ENCODE peak calls at places on chromosomes 16 and 17, in four cellular contexts. V, H, B and M are unnamed samples.

GRCh38 chr16:64211306-64211705 is 910.6 kb downstream of the CDH11 start:
- DNase-seq in V (no peak), H (no peak), B (no peak), M (no peak)

GRCh38 chr17:75688209-75688771 is 21.2 kb downstream of the SAP30BP start:
- DNase-seq in V (no peak), H (no peak), B (no peak), M (no peak)

GRCh38 chr16:9681556-9681955 is 500.7 kb downstream of the GRIN2A start:
- DNase-seq in V (no peak), H (no peak), B (no peak), M (no peak)

GRCh38 chr16:15636392-15636873 is 6.5 kb downstream of the MARF1 start:
- DNase-seq in V (no peak), H (no peak), B (no peak), M (no peak)

GRCh38 chr17:47687748-47688147 is 6.2 kb upstream of the TBKBP1 start:
- DNase-seq in V (no peak), H (no peak), B (peak; percentile 42), M (no peak)

GRCh38 chr17:13550291-13550690 is 51.4 kb downstream of the HS3ST3A1 start:
- DNase-seq in V (no peak), H (no peak), B (no peak), M (no peak)

GRCh38 chr16:87352818-87353217 is 30.8 kb downstream of the FBXO31 start:
- DNase-seq in V (no peak), H (no peak), B (no peak), M (no peak)

GRCh38 chr16:13168091-13168572 is 266.7 kb downstream of the SHISA9 start:
- DNase-seq in V (peak; percentile 26), H (no peak), B (peak; percentile 19), M (no peak)

GRCh38 chr17:82938486-82939212 is 98.8 kb upstream of the ZNF750 start:
- DNase-seq in V (no peak), H (no peak), B (peak; percentile 5), M (no peak)

GRCh38 chr17:70520447-70520846 is 351.1 kb downstream of the KCNJ2 start:
- DNase-seq in V (no peak), H (no peak), B (no peak), M (no peak)

GRCh38 chr16:3171855-3172593 is 16.0 kb upstream of the OR1F1 start:
- DNase-seq in V (peak; percentile 73), H (peak; percentile 67), B (peak; percentile 81), M (peak; percentile 53)

GRCh38 chr16:87342978-87343752 is 26.0 kb upstream of the C16orf95 start:
- DNase-seq in V (no peak), H (no peak), B (no peak), M (no peak)

GRCh38 chr17:18246880-18247612 is 11.5 kb downstream of the FLII start:
- DNase-seq in V (peak; percentile 92), H (no peak), B (peak; percentile 96), M (peak; percentile 66)

GRCh38 chr16:85735225-85735722 is 15.6 kb downstream of the C16orf74 start:
- DNase-seq in V (no peak), H (no peak), B (no peak), M (no peak)

GRCh38 chr16:706189-707061 is 824 bp upstream of the FBXL16 start:
- DNase-seq in V (no peak), H (no peak), B (no peak), M (no peak)

GRCh38 chr16:49643429-49644142 is 212.3 kb downstream of the ZNF423 start:
- DNase-seq in V (no peak), H (no peak), B (no peak), M (no peak)

GRCh38 chr17:6567528-6568185 is 11.3 kb upstream of the PITPNM3 start:
- DNase-seq in V (no peak), H (no peak), B (no peak), M (no peak)

GRCh38 chr17:29158515-29159275 is 21.5 kb downstream of the MYO18A start:
- DNase-seq in V (peak; percentile 9), H (peak; percentile 88), B (no peak), M (no peak)

GRCh38 chr16:79602615-79603014 is 2.1 kb upstream of the MAF start:
- DNase-seq in V (no peak), H (no peak), B (no peak), M (no peak)

GRCh38 chr17:64460955-64461354 is 12.0 kb downstream of the MILR1 start:
- DNase-seq in V (no peak), H (no peak), B (no peak), M (no peak)

GRCh38 chr16:64116151-64116550 is 1005.7 kb downstream of the CDH11 start:
- DNase-seq in V (no peak), H (no peak), B (no peak), M (no peak)

GRCh38 chr17:17568772-17569195 is 22.7 kb downstream of the PEMT start:
- DNase-seq in V (peak; percentile 83), H (peak; percentile 54), B (peak; percentile 94), M (peak; percentile 80)

GRCh38 chr17:66733759-66734158 is 101.2 kb upstream of the CACNG5 start:
- DNase-seq in V (no peak), H (peak; percentile 15), B (no peak), M (no peak)

GRCh38 chr16:85515830-85516397 is 97.2 kb upstream of the GSE1 start:
- DNase-seq in V (peak; percentile 82), H (peak; percentile 97), B (no peak), M (no peak)

GRCh38 chr17:50168319-50168718 is 2.5 kb downstream of the SGCA start:
- DNase-seq in V (no peak), H (no peak), B (no peak), M (no peak)

GRCh38 chr16:24013733-24014645 is 178.2 kb downstream of the PRKCB start:
- DNase-seq in V (no peak), H (no peak), B (no peak), M (no peak)

GRCh38 chr16:50461400-50461760 is 86.8 kb upstream of the NKD1 start:
- DNase-seq in V (no peak), H (no peak), B (no peak), M (no peak)

GRCh38 chr17:46045639-46046038 is 46.6 kb downstream of the STH start:
- DNase-seq in V (no peak), H (peak; percentile 22), B (no peak), M (no peak)

GRCh38 chr16:88669986-88670385 is 7.1 kb upstream of the MVD start:
- DNase-seq in V (no peak), H (no peak), B (no peak), M (no peak)

GRCh38 chr17:58060596-58061191 is 22.5 kb upstream of the DYNLL2 start:
- DNase-seq in V (no peak), H (no peak), B (no peak), M (no peak)

GRCh38 chr17:72049914-72050313 is 70.9 kb upstream of the SOX9 start:
- DNase-seq in V (no peak), H (no peak), B (no peak), M (no peak)

GRCh38 chr17:57861737-57862409 is 12.0 kb upstream of the MRPS23 start:
- DNase-seq in V (no peak), H (peak; percentile 54), B (peak; percentile 58), M (no peak)

GRCh38 chr17:71188811-71189492 is 931.9 kb upstream of the SOX9 start:
- DNase-seq in V (no peak), H (no peak), B (no peak), M (no peak)

GRCh38 chr17:71024172-71024571 is 854.8 kb downstream of the KCNJ2 start:
- DNase-seq in V (no peak), H (no peak), B (no peak), M (peak; percentile 36)

GRCh38 chr16:54286330-54287017 is at the start of gene IRX3:
- DNase-seq in V (no peak), H (peak; percentile 91), B (peak; percentile 88), M (peak; percentile 87)

GRCh38 chr16:54289242-54290051 is 2.9 kb upstream of the IRX3 start:
- DNase-seq in V (no peak), H (no peak), B (peak; percentile 75), M (peak; percentile 38)

GRCh38 chr16:54287018-54287757 is 601 bp upstream of the IRX3 start:
- DNase-seq in V (no peak), H (no peak), B (no peak), M (peak; percentile 19)

GRCh38 chr16:54288592-54289241 is 2.1 kb upstream of the IRX3 start:
- DNase-seq in V (no peak), H (no peak), B (no peak), M (no peak)

DNA sequence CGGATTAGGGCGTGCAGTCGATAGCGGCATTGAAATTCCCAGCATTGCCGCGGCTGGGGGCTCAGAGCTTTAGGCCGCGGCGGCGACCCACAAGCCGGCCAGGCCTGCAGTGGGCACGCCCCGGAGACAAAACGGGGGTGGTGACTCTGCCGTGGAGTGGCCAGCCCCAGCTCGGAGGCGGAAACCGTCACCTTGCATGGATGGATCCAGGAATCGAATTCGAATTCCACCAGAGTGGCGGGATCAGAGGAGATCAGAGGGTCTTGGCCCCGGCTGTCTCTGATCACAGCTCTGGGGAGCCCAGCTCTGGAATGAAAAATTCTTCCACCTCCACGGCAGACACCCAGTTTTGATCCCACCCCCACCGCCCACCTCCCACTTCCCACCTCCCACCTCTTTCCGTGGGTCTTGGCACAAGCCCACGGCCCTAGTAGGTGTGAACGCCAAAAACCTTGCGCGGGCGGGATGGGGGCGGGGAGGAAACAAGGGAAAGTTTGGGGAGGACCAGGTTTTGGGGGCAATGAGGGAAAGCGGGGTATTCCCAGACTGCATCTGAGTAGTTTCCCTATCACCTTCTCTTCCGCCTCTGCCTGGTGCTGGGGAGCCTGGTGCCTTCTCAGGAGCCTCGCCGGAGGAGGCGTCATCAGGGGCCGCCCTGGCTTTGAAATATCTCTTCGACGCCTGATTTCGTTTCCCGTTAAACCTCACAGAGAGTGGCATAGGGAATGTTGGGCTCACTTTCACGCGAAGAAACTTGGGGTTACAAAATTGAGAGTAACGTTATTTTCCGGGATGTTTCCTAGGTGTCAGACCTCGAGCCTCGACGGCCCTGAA is 1.4 kb upstream of the IRX3 start:
- DNase-seq in V (no peak), H (no peak), B (no peak), M (no peak)
- TF ChIP-seq ELF4 in V (no peak), H (no peak), B (no peak), M (no peak)

DNA sequence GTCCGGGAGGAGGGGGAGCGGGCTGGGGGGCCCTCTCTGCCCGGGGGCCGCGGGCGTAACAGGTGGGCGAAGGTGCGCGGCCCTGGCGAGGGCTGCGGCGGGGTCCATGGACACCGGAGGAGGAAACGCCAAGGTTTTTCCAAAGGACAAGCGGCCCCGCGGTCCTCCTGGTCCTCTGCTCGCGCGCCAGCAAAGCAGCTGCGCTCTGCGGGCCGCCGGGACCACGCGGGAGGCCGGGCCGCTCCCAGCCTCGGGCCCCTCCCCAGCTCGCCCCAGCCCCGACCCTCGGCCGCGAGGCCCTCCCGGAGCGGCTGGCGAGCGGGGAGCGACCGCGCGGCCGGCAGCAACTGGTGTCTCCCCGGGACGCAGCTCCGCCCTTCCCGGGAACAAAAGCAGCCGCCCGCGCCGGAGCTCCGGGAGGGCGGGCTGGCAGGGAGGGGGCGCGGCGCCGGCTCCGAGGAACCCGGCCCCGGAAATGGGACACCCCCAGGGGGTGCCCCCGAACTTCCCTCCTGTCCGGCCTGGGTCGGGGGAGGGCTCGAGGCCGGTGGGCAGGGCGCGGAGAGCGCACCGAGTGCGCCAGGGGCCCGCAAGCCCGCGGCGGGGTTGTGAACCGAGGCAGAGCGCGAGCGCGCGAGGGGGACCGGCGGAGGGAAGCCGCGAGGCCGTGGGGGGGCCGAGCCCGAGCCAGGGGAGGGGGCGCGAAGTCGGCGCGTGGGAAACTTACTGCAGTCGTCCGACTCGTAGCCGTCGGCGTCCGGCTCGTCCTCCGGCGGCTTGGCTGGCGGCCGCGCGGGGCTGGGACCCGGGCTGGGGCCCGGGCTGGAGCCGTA is 854 bp downstream of the DOC2B start:
- DNase-seq in V (no peak), H (no peak), B (no peak), M (peak; percentile 43)
- TF ChIP-seq ELF4 in V (no peak), H (no peak), B (no peak), M (no peak)

GRCh38 chr17:8995711-8996110 is 25.6 kb upstream of the NTN1 start:
- DNase-seq in V (no peak), H (no peak), B (peak; percentile 30), M (no peak)
- TF ChIP-seq ELF4 in V (no peak), H (no peak), B (no peak), M (no peak)

GRCh38 chr16:5820472-5820871 is 722.9 kb upstream of the EEF2KMT start:
- DNase-seq in V (no peak), H (no peak), B (no peak), M (no peak)
- TF ChIP-seq ELF4 in V (no peak), H (no peak), B (no peak), M (no peak)